ENCODE peak calls at places on chromosomes 3 and 15, in six cellular contexts. N is activated T-cell treated with anti-CD3 and anti-CD28 coated beads for 4 hours; G is naive B cell; K is endothelial cell; M is nephron progenitor cell; S is activated naive CD8-positive, alpha-beta T cell treated with anti-CD3 and anti-CD28 coated beads, Interleukin-2, amount 50 U/mL, for 24 hours. O is an unnamed sample.

GRCh38 chr3:176776622-176777021 is 420.7 kb downstream of the TBL1XR1 start:
- DNase-seq in M (no peak), G (no peak), S (no peak), N (no peak), K (no peak), O (no peak)

GRCh38 chr3:66527253-66527652 is 26.4 kb upstream of the LRIG1 start:
- DNase-seq in G (no peak), M (no peak), K (no peak), S (no peak), N (no peak), O (no peak)

GRCh38 chr3:121736112-121736511 is 13.4 kb downstream of the GOLGB1 start:
- DNase-seq in S (no peak), G (no peak), N (no peak), M (no peak), K (no peak), O (no peak)

GRCh38 chr15:23483821-23484299 is 36.8 kb upstream of the GOLGA6L2 start:
- DNase-seq in N (no peak), G (no peak), S (no peak), M (no peak), K (no peak), O (no peak)

GRCh38 chr3:104273046-104273649 is 1093.6 kb upstream of the ALCAM start:
- DNase-seq in M (no peak), G (no peak), N (no peak), K (no peak), S (no peak), O (no peak)

GRCh38 chr15:55362641-55363040 is 43.6 kb downstream of the PIGB start:
- DNase-seq in K (no peak), N (no peak), G (no peak), M (no peak), S (no peak), O (no peak)

GRCh38 chr3:183579967-183580720 is 24.6 kb upstream of the KLHL6 start:
- DNase-seq in N (no peak), K (no peak), M (no peak), S (no peak), G (no peak), O (no peak)

GRCh38 chr15:62254137-62254934 is 89.3 kb upstream of the C2CD4B start:
- DNase-seq in S (peak), M (peak), G (no peak), N (peak), K (peak), O (peak)

GRCh38 chr3:168248383-168249047 is 152.8 kb upstream of the GOLIM4 start:
- DNase-seq in M (peak), N (no peak), G (no peak), S (no peak), K (peak), O (peak)